ENCODE peak calls at places on chromosomes 7 and 10, in seven cellular contexts. F is heart right ventricle; I is Caco-2; G is cardiac fibroblast; Y is CD8-positive, alpha-beta T cell; L is endothelial cell of umbilical vein; E is GM12878. P is an unnamed sample.

GRCh38 chr7:73626814-73627213 is 2.5 kb upstream of the MLXIPL start:
- DNase-seq in E (no peak), I (no peak), G (peak; percentile 10), Y (no peak), F (no peak), L (no peak), P (peak; percentile 27)

GRCh38 chr7:144526912-144527610 is 123.6 kb upstream of the NOBOX start:
- DNase-seq in Y (no peak), G (no peak), F (no peak), I (no peak), L (no peak), E (no peak), P (no peak)

GRCh38 chr10:129916506-129916995 is 47.5 kb downstream of the EBF3 start:
- DNase-seq in I (no peak), E (no peak), Y (no peak), F (no peak), G (no peak), L (no peak), P (no peak)

GRCh38 chr7:45670227-45670626 is 96.1 kb downstream of the ADCY1 start:
- DNase-seq in L (no peak), G (no peak), I (no peak), Y (peak; percentile 11), F (no peak), E (no peak), P (no peak)

GRCh38 chr7:99021941-99022560 is 121.9 kb downstream of the SMURF1 start:
- DNase-seq in I (no peak), Y (peak; percentile 32), F (no peak), E (no peak), G (peak; percentile 32), L (peak; percentile 21), P (peak; percentile 51)

GRCh38 chr10:7610651-7611389 is 55.9 kb downstream of the ITIH5 start:
- DNase-seq in G (peak; percentile 33), I (no peak), L (no peak), E (no peak), Y (no peak), F (peak; percentile 22), P (no peak)

GRCh38 chr10:72455889-72456588 is 101.3 kb upstream of the DNAJB12 start:
- DNase-seq in F (no peak), Y (no peak), L (no peak), I (no peak), E (no peak), G (peak; percentile 47), P (peak; percentile 25)

GRCh38 chr7:104982308-104982755 is 31.7 kb upstream of the KMT2E start:
- DNase-seq in L (no peak), Y (no peak), F (no peak), E (no peak), G (no peak), I (no peak), P (no peak)

GRCh38 chr10:31697271-31698168 is 231.1 kb downstream of the ARHGAP12 start:
- DNase-seq in I (no peak), F (peak; percentile 85), G (peak; percentile 95), L (peak; percentile 98), Y (no peak), E (no peak), P (no peak)

GRCh38 chr7:34949356-34949755 is 87.9 kb downstream of the DPY19L1 start:
- DNase-seq in Y (no peak), I (no peak), G (peak; percentile 11), L (no peak), F (no peak), E (no peak), P (no peak)

GRCh38 chr10:29635711-29636144 is 957 bp upstream of the SVIL start:
- DNase-seq in G (peak; percentile 61), E (peak; percentile 27), Y (no peak), I (peak; percentile 93), F (no peak), L (peak; percentile 57), P (no peak)
- TF ChIP-seq CTCF in G (no peak), E (no peak), Y (no peak), I (no peak), F (no peak), L (no peak), P (no peak)

GRCh38 chr7:113143486-113144257 is 25.3 kb upstream of the SMIM30 start:
- DNase-seq in E (peak; percentile 25), L (no peak), F (no peak), Y (no peak), G (no peak), I (no peak), P (no peak)
- H3K4me3 ChIP-seq in E (no peak overlapping the region), L (no peak overlapping the region), F (no peak overlapping the region), Y (no peak overlapping the region), G (no peak overlapping the region), I (no peak overlapping the region), P (no peak overlapping the region)

GRCh38 chr7:146665023-146665422 is 548.4 kb downstream of the CNTNAP2 start:
- DNase-seq in L (no peak), E (no peak), G (no peak), Y (no peak), F (no peak), I (no peak), P (no peak)

GRCh38 chr7:146670532-146670931 is 553.9 kb downstream of the CNTNAP2 start:
- DNase-seq in I (no peak), F (no peak), E (no peak), Y (no peak), G (no peak), L (no peak), P (no peak)
- TF ChIP-seq CTCF in I (no peak), F (no peak), E (no peak), Y (no peak), G (no peak), L (no peak), P (no peak)

DNA sequence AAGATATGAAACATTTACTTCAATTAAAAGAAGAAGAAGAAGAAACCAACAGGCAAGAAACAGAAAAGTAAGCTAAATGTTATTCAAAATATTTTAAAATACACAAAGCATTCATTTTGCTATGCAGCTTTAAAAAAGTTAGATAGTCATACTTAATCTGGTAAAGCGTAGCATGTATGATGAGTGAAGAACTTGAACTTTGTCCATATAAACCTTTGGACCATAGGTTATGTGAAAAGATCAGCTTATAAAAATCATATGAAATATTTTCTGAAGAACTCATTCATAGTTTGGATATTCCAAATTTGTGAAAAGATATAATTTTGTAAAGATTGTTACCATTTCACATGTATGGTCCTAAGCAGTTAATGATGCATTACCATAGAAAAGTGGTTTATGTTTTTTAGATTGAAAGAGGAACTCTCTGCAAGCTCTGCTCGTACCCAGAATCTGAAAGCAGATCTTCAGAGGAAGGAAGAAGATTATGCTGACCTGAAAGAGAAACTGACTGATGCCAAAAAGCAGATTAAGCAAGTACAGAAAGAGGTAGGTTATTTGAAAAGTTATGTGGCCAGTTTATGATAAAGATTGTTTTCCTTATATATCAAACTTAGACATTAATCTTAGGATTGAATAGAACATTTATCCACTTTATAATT is 37.3 kb downstream of the KIF20B start:
- DNase-seq in Y (no peak), F (no peak), E (peak; percentile 55), I (no peak), G (no peak), L (no peak), P (no peak)
- H3K4me3 ChIP-seq in Y (no peak overlapping the region), F (no peak overlapping the region), E (no peak overlapping the region), I (no peak overlapping the region), G (no peak overlapping the region), L (no peak overlapping the region), P (no peak overlapping the region)

GRCh38 chr7:138267934-138268333 is 191.7 kb downstream of the AKR1D1 start:
- DNase-seq in I (no peak), L (no peak), F (no peak), E (no peak), Y (no peak), G (no peak), P (no peak)
- TF ChIP-seq CTCF in I (no peak), L (no peak), F (no peak), E (no peak), Y (no peak), G (no peak), P (no peak)

DNA sequence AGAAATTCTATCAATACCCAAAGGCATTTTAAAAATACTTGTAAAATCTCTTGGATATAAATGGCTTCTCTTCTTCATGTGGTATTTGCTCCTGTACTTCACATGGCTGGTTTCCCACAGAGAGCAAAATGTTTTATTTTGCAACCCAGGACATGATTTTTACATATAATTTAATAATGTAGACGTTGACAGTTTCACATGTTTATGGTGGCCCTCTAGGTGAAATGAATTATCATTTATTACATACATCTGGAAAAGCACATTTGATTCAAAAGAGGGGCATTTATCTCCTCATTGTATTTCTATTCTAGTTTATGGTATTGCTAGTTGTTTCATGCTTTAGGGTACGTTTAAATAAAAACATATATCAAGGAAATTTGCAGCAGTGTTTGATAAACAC is 52.2 kb downstream of the LRGUK start:
- DNase-seq in I (no peak), E (no peak), G (no peak), F (no peak), Y (no peak), L (no peak), P (no peak)
- H3K4me3 ChIP-seq in I (no peak overlapping the region), E (no peak overlapping the region), G (no peak overlapping the region), F (no peak overlapping the region), Y (no peak overlapping the region), L (no peak overlapping the region), P (no peak overlapping the region)

GRCh38 chr7:37918526-37918925 is 1.9 kb upstream of the SFRP4 start:
- DNase-seq in I (no peak), F (no peak), E (no peak), L (no peak), Y (no peak), G (no peak), P (no peak)
- TF ChIP-seq CTCF in I (no peak), F (peak; percentile 19), E (peak; percentile 12), L (no peak), Y (no peak), G (no peak), P (no peak)

P was measured in epithelial cell of esophagus.